ENCODE peak calls at places on chromosomes 1 and 21, in seven cellular contexts. U is Ammon's horn, C is T47D, D is non-pigmented ciliary epithelial cell, W is EH, F is right lobe of liver, E is WTC11. G is an unnamed sample.

GRCh38 chr21:23837564-23837963 is 1769.7 kb downstream of the MRPL39 start:
- DNase-seq in U (no peak), C (no peak), D (no peak), W (no peak), F (no peak), E (no peak), G (no peak)

GRCh38 chr1:207064546-207064945 is 11.5 kb downstream of the PFKFB2 start:
- DNase-seq in U (peak), C (no peak), D (no peak), W (no peak), F (no peak), E (no peak), G (no peak)

GRCh38 chr1:40023379-40023944 is 17.1 kb upstream of the CAP1 start:
- DNase-seq in U (no peak), C (no peak), D (no peak), W (no peak), F (no peak), E (no peak), G (no peak)

GRCh38 chr1:26923711-26924110 is 2.2 kb downstream of the NUDC start:
- DNase-seq in U (no peak), C (no peak), D (peak), W (peak), F (no peak), E (no peak), G (no peak)

GRCh38 chr1:210231846-210232523 is 611 bp upstream of the SERTAD4 start:
- DNase-seq in U (no peak), C (no peak), D (no peak), W (peak), F (no peak), E (no peak), G (no peak)

GRCh38 chr1:171486048-171486519 is 754 bp downstream of the PRRC2C start:
- DNase-seq in U (peak), C (no peak), D (no peak), W (peak), F (no peak), E (no peak), G (peak)

GRCh38 chr1:154407021-154407865 is 2.1 kb downstream of the IL6R start:
- DNase-seq in U (no peak), C (no peak), D (no peak), W (no peak), F (peak), E (no peak), G (no peak)

GRCh38 chr1:36924282-36924791 is 110.0 kb downstream of the GRIK3 start:
- DNase-seq in U (peak), C (peak), D (no peak), W (peak), F (peak), E (peak), G (no peak)

GRCh38 chr1:181359012-181359411 is 124.3 kb upstream of the CACNA1E start:
- DNase-seq in U (no peak), C (no peak), D (no peak), W (no peak), F (no peak), E (no peak), G (no peak)

GRCh38 chr1:33455537-33456301 is 16.7 kb upstream of the ZSCAN20 start:
- DNase-seq in U (peak), C (peak), D (peak), W (peak), F (no peak), E (peak), G (peak)

GRCh38 chr1:58755468-58755872 is 28.4 kb downstream of the JUN start:
- DNase-seq in U (peak), C (no peak), D (peak), W (peak), F (peak), E (no peak), G (peak)

GRCh38 chr1:65437616-65438015 is 17.1 kb downstream of the LEPR start:
- DNase-seq in U (no peak), C (no peak), D (no peak), W (no peak), F (no peak), E (no peak), G (no peak)

GRCh38 chr21:31182231-31183129 is 144.2 kb upstream of the KRTAP19-8 start:
- DNase-seq in U (no peak), C (no peak), D (no peak), W (no peak), F (no peak), E (no peak), G (no peak)

GRCh38 chr1:117171900-117172501 is 38.7 kb downstream of the VTCN1 start:
- DNase-seq in U (peak), C (no peak), D (peak), W (no peak), F (peak), E (no peak), G (no peak)

GRCh38 chr1:198287916-198288315 is 131.1 kb downstream of the NEK7 start:
- DNase-seq in U (no peak), C (no peak), D (no peak), W (no peak), F (no peak), E (no peak), G (no peak)

GRCh38 chr1:80047791-80048190 is 1041.3 kb upstream of the ADGRL4 start:
- DNase-seq in U (no peak), C (no peak), D (peak), W (no peak), F (no peak), E (no peak), G (no peak)

GRCh38 chr21:33024278-33025103 is 1.2 kb upstream of the OLIG2 start:
- DNase-seq in U (no peak), C (no peak), D (no peak), W (no peak), F (no peak), E (no peak), G (no peak)

GRCh38 chr1:18197299-18197698 is 89.7 kb downstream of the IGSF21 start:
- DNase-seq in U (no peak), C (no peak), D (no peak), W (no peak), F (no peak), E (no peak), G (no peak)

GRCh38 chr1:210438928-210439841 is 110.5 kb downstream of the HHAT start:
- DNase-seq in U (no peak), C (no peak), D (peak), W (peak), F (no peak), E (no peak), G (peak)

GRCh38 chr1:78333426-78334012 is 157.3 kb upstream of the PTGFR start:
- DNase-seq in U (peak), C (no peak), D (no peak), W (peak), F (no peak), E (no peak), G (no peak)

GRCh38 chr1:6392081-6392879 is 1.3 kb downstream of the ACOT7 start:
- DNase-seq in U (no peak), C (no peak), D (no peak), W (peak), F (no peak), E (no peak), G (no peak)

GRCh38 chr1:169741666-169742394 is 8.0 kb upstream of the SELE start:
- DNase-seq in U (no peak), C (no peak), D (peak), W (peak), F (no peak), E (no peak), G (peak)

GRCh38 chr1:177959793-177960515 is 9.9 kb downstream of the SEC16B start:
- DNase-seq in U (peak), C (peak), D (no peak), W (peak), F (no peak), E (no peak), G (no peak)

GRCh38 chr21:39232926-39233325 is 49.7 kb upstream of the PSMG1 start:
- DNase-seq in U (no peak), C (no peak), D (no peak), W (peak), F (no peak), E (no peak), G (peak)

GRCh38 chr1:156053770-156054499 is at the start of gene UBQLN4:
- DNase-seq in U (peak), C (peak), D (no peak), W (peak), F (peak), E (peak), G (peak)

GRCh38 chr1:62746086-62746808 is 37.7 kb upstream of the ATG4C start:
- DNase-seq in U (peak), C (peak), D (no peak), W (peak), F (no peak), E (no peak), G (peak)